ENCODE peak calls at places on chromosome 20, in ten cellular contexts. E is A549; B is activated CD8-positive, alpha-beta T cell treated with anti-CD3 and anti-CD28 coated beads for 36 hours; P is stimulated activated CD4-positive, alpha-beta T cell treated with anti-CD3 and anti-CD28 coated beads, TNF-alpha, amount 100 ng/mL, for 1 hour; L is GM13977; Q is caudate nucleus; M is heart left ventricle; Y is LHCN-M2; V is ACHN; T is naive thymus-derived CD4-positive, alpha-beta T cell. O is an unnamed sample.

GRCh38 chr20:46930940-46931339 is 36.3 kb downstream of the EYA2 start:
- DNase-seq in B (no peak), Q (no peak), L (no peak), E (no peak), Y (no peak), M (no peak), V (no peak), T (no peak), P (no peak), O (no peak)

GRCh38 chr20:35561268-35561667 is 19.4 kb downstream of the ERGIC3 start:
- DNase-seq in Q (peak), V (peak), B (peak), T (peak), E (peak), M (no peak), P (no peak), L (no peak), Y (peak), O (no peak)

GRCh38 chr20:61817575-61817974 is 248.1 kb downstream of the TAF4 start:
- DNase-seq in Y (no peak), E (no peak), V (no peak), Q (no peak), M (peak), L (no peak), B (no peak), P (no peak), T (no peak), O (no peak)

GRCh38 chr20:53009979-53010735 is 38.0 kb downstream of the TSHZ2 start:
- DNase-seq in T (no peak), Y (no peak), Q (no peak), V (no peak), E (no peak), B (no peak), P (no peak), L (no peak), M (no peak), O (no peak)

GRCh38 chr20:57469418-57470211 is 55.3 kb downstream of the CTCFL start:
- DNase-seq in Y (no peak), T (no peak), B (no peak), Q (no peak), V (no peak), P (no peak), M (peak), L (peak), E (no peak), O (no peak)

GRCh38 chr20:41001497-41001896 is 27.1 kb upstream of the TOP1 start:
- DNase-seq in V (no peak), Y (no peak), M (no peak), T (no peak), E (no peak), Q (no peak), P (no peak), B (no peak), L (no peak), O (no peak)

GRCh38 chr20:47681977-47682812 is 103.1 kb downstream of the SULF2 start:
- DNase-seq in M (peak), B (no peak), Y (peak), E (peak), V (no peak), P (no peak), L (no peak), T (no peak), Q (no peak), O (no peak)

GRCh38 chr20:53606364-53606985 is 12.8 kb upstream of the ZNF217 start:
- DNase-seq in V (peak), E (no peak), Y (peak), Q (no peak), L (no peak), T (no peak), M (no peak), B (no peak), P (no peak), O (no peak)

GRCh38 chr20:61767776-61768494 is 297.7 kb downstream of the TAF4 start:
- DNase-seq in E (no peak), V (no peak), Y (no peak), Q (no peak), T (no peak), L (no peak), M (no peak), B (no peak), P (no peak), O (no peak)

GRCh38 chr20:63438121-63438520 is 34.3 kb downstream of the KCNQ2 start:
- DNase-seq in B (no peak), T (no peak), L (no peak), P (no peak), V (no peak), Q (no peak), E (no peak), M (no peak), Y (no peak), O (no peak)